ENCODE peak calls at places on chromosomes 5 and 9, in four cellular contexts. One of them, this sample, is unnamed. For H3K36me3, the result is how much of the 10 kb centered on the place peaks cover.

GRCh38 chr5:159864885-159865622 is 51.2 kb upstream of the ADRA1B start:
- DNase-seq in small intestine: no peak
- DNase-seq in gastrocnemius medialis: no peak
- DNase-seq in neural progenitor cell: no peak
- DNase-seq in this sample: no peak

GRCh38 chr5:165525268-165525667 is 2019.8 kb downstream of the MAT2B start:
- DNase-seq in small intestine: no peak
- DNase-seq in gastrocnemius medialis: no peak
- DNase-seq in neural progenitor cell: no peak
- DNase-seq in this sample: no peak

GRCh38 chr5:169650701-169651331 is 13.7 kb downstream of the DOCK2 start:
- DNase-seq in small intestine: no peak
- DNase-seq in neural progenitor cell: no peak
- DNase-seq in gastrocnemius medialis: no peak
- DNase-seq in this sample: no peak

GRCh38 chr9:68714416-68715180 is 9.6 kb downstream of the PIP5K1B start:
- DNase-seq in neural progenitor cell: no peak
- DNase-seq in small intestine: peak
- DNase-seq in gastrocnemius medialis: no peak
- DNase-seq in this sample: peak

GRCh38 chr9:113164536-113165300 is 13.9 kb downstream of the SLC31A2 start:
- DNase-seq in gastrocnemius medialis: peak
- DNase-seq in small intestine: no peak
- DNase-seq in neural progenitor cell: no peak
- DNase-seq in this sample: no peak

GRCh38 chr5:88952344-88952743 is 69.4 kb upstream of the MEF2C start:
- DNase-seq in gastrocnemius medialis: peak
- DNase-seq in neural progenitor cell: peak
- DNase-seq in small intestine: peak
- DNase-seq in this sample: peak

GRCh38 chr5:51678335-51678734 is 295.1 kb downstream of the ISL1 start:
- DNase-seq in neural progenitor cell: no peak
- DNase-seq in small intestine: no peak
- DNase-seq in gastrocnemius medialis: no peak
- DNase-seq in this sample: no peak

GRCh38 chr9:78468231-78468630 is 171.3 kb downstream of the PSAT1 start:
- DNase-seq in gastrocnemius medialis: no peak
- DNase-seq in neural progenitor cell: peak
- DNase-seq in small intestine: no peak
- DNase-seq in this sample: peak

GRCh38 chr9:73215249-73215648 is 63.6 kb downstream of the ANXA1 start:
- DNase-seq in neural progenitor cell: peak
- DNase-seq in small intestine: no peak
- DNase-seq in gastrocnemius medialis: no peak
- DNase-seq in this sample: no peak

GRCh38 chr9:1046639-1047604 is 3.2 kb upstream of the DMRT2 start:
- DNase-seq in gastrocnemius medialis: no peak
- DNase-seq in small intestine: no peak
- DNase-seq in neural progenitor cell: no peak
- DNase-seq in this sample: no peak

GRCh38 chr5:139774980-139775654 is 20.5 kb upstream of the PSD2 start:
- DNase-seq in small intestine: peak
- DNase-seq in gastrocnemius medialis: peak
- DNase-seq in neural progenitor cell: peak
- DNase-seq in this sample: peak

GRCh38 chr5:32233696-32234447 is 59.8 kb upstream of the GOLPH3 start:
- DNase-seq in gastrocnemius medialis: no peak
- DNase-seq in small intestine: no peak
- DNase-seq in neural progenitor cell: no peak
- DNase-seq in this sample: no peak

GRCh38 chr5:98769256-98770157 is 4.0 kb upstream of the RGMB start:
- DNase-seq in neural progenitor cell: peak
- DNase-seq in small intestine: no peak
- DNase-seq in gastrocnemius medialis: peak
- DNase-seq in this sample: peak

GRCh38 chr5:33649801-33650482 is 209.2 kb downstream of the TARS1 start:
- DNase-seq in neural progenitor cell: peak
- DNase-seq in small intestine: no peak
- DNase-seq in gastrocnemius medialis: no peak
- DNase-seq in this sample: no peak

GRCh38 chr9:93891549-93892310 is 63.4 kb downstream of the BARX1 start:
- DNase-seq in small intestine: peak
- DNase-seq in neural progenitor cell: no peak
- DNase-seq in gastrocnemius medialis: no peak
- DNase-seq in this sample: peak

GRCh38 chr9:92966518-92966800 is 19.1 kb downstream of the FGD3 start:
- DNase-seq in gastrocnemius medialis: no peak
- DNase-seq in small intestine: no peak
- DNase-seq in neural progenitor cell: no peak
- DNase-seq in this sample: no peak

GRCh38 chr9:133335924-133336811 is at the start of gene SURF6:
- DNase-seq in gastrocnemius medialis: peak
- DNase-seq in small intestine: peak
- DNase-seq in neural progenitor cell: peak
- DNase-seq in this sample: peak

GRCh38 chr9:95027914-95028854 is 289.3 kb downstream of the FANCC start:
- DNase-seq in neural progenitor cell: no peak
- DNase-seq in small intestine: no peak
- DNase-seq in gastrocnemius medialis: no peak
- DNase-seq in this sample: no peak

GRCh38 chr9:92463989-92464388 is 18.3 kb downstream of the ASPN start:
- DNase-seq in neural progenitor cell: no peak
- DNase-seq in gastrocnemius medialis: no peak
- DNase-seq in small intestine: no peak
- DNase-seq in this sample: no peak

GRCh38 chr9:112380771-112381181 is 868 bp downstream of the HSDL2 start:
- DNase-seq in neural progenitor cell: no peak
- DNase-seq in small intestine: peak
- DNase-seq in gastrocnemius medialis: peak
- DNase-seq in this sample: peak

GRCh38 chr5:51388488-51389325 is 5.5 kb downstream of the ISL1 start:
- DNase-seq in small intestine: no peak
- DNase-seq in neural progenitor cell: no peak
- DNase-seq in gastrocnemius medialis: no peak
- DNase-seq in this sample: no peak

GRCh38 chr5:32202394-32202793 is 28.3 kb upstream of the GOLPH3 start:
- DNase-seq in small intestine: no peak
- DNase-seq in gastrocnemius medialis: no peak
- DNase-seq in neural progenitor cell: no peak
- DNase-seq in this sample: no peak

GRCh38 chr9:26975728-26976707 is 19.8 kb downstream of the IFT74 start:
- DNase-seq in small intestine: peak
- DNase-seq in gastrocnemius medialis: no peak
- DNase-seq in neural progenitor cell: peak
- DNase-seq in this sample: peak

GRCh38 chr5:144036476-144036875 is 134.0 kb downstream of the YIPF5 start:
- DNase-seq in gastrocnemius medialis: no peak
- DNase-seq in neural progenitor cell: no peak
- DNase-seq in small intestine: no peak
- DNase-seq in this sample: no peak

GRCh38 chr5:151295138-151295537 is 8.4 kb downstream of the SLC36A3 start:
- DNase-seq in gastrocnemius medialis: no peak
- DNase-seq in small intestine: no peak
- DNase-seq in neural progenitor cell: no peak
- DNase-seq in this sample: no peak

GRCh38 chr5:64766934-64767333 is 1.6 kb downstream of the SREK1IP1 start:
- DNase-seq in gastrocnemius medialis: no peak
- DNase-seq in small intestine: no peak
- DNase-seq in neural progenitor cell: no peak
- DNase-seq in this sample: no peak

GRCh38 chr9:87381050-87381711 is 116.5 kb upstream of the DAPK1 start:
- DNase-seq in small intestine: no peak
- DNase-seq in gastrocnemius medialis: no peak
- DNase-seq in neural progenitor cell: no peak
- DNase-seq in this sample: no peak

DNA sequence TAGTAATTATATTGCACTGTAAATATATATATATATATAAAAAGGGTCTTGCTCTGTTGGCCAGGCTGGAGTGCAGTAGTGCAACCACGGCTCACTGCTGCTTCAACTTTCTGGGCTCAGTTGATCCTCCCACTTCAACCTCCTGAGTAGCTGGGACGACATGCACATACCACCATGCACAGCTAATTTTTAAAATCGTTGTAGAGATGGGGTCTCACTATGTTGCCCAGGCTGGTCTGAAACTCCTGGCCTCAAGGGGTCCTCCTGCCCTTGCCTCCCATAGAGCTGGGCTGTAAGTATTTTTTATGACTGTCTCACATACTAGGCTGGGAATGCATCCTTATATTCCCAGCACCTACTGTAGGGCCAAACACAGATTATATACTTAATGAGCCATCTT is 11.9 kb downstream of the PSMD5 start:
- DNase-seq in small intestine: no peak
- DNase-seq in neural progenitor cell: no peak
- DNase-seq in gastrocnemius medialis: no peak
- DNase-seq in this sample: no peak
- H3K36me3 ChIP-seq in small intestine: under half
- H3K36me3 ChIP-seq in neural progenitor cell: under half
- H3K36me3 ChIP-seq in gastrocnemius medialis: half or more
- H3K36me3 ChIP-seq in this sample: half or more

GRCh38 chr9:5708414-5708813 is 79.5 kb downstream of the RIC1 start:
- DNase-seq in gastrocnemius medialis: no peak
- DNase-seq in neural progenitor cell: no peak
- DNase-seq in small intestine: no peak
- DNase-seq in this sample: no peak
- H3K36me3 ChIP-seq in gastrocnemius medialis: under half
- H3K36me3 ChIP-seq in neural progenitor cell: under half
- H3K36me3 ChIP-seq in small intestine: under half
- H3K36me3 ChIP-seq in this sample: under half

DNA sequence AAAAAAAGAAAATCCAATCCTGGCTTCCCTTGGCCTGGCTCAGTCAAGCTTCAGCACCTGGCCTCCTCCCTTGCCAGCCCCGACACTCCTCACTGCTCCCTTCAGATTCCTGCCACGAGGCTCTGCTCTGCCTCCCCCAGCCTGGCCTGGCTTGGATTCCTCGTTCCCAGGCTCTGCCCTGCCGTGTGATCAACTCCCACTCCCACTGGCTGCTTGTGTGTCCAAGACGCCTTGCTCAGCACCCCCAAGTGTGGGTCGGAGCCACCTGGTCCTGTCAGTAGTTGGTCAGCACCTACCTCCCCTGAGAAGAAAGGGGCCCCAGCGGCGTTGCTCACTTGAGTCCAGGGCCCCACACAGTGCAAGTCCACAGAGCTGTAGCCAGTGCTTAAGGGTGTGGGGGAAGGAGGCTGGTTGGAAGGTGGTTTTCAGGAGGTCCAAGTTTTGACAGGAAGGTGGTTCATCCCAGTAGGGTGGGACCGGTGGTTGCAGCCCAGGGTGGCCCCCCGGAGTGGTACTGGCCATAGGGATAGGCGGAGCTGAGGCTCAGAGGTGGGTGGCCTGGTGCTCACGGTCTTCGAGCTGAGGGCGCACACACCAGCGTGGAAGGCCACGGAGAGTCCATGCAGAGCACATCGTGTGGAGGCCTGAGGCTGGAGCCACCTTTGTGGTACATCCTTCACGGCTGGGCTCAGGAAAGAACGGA is 46.4 kb downstream of the JADE2 start:
- DNase-seq in small intestine: no peak
- DNase-seq in gastrocnemius medialis: no peak
- DNase-seq in neural progenitor cell: no peak
- DNase-seq in this sample: no peak
- H3K36me3 ChIP-seq in small intestine: under half
- H3K36me3 ChIP-seq in gastrocnemius medialis: under half
- H3K36me3 ChIP-seq in neural progenitor cell: under half
- H3K36me3 ChIP-seq in this sample: under half

GRCh38 chr9:110389148-110389783 is 51.6 kb upstream of the TXNDC8 start:
- DNase-seq in neural progenitor cell: no peak
- DNase-seq in gastrocnemius medialis: no peak
- DNase-seq in small intestine: peak
- DNase-seq in this sample: no peak

DNA sequence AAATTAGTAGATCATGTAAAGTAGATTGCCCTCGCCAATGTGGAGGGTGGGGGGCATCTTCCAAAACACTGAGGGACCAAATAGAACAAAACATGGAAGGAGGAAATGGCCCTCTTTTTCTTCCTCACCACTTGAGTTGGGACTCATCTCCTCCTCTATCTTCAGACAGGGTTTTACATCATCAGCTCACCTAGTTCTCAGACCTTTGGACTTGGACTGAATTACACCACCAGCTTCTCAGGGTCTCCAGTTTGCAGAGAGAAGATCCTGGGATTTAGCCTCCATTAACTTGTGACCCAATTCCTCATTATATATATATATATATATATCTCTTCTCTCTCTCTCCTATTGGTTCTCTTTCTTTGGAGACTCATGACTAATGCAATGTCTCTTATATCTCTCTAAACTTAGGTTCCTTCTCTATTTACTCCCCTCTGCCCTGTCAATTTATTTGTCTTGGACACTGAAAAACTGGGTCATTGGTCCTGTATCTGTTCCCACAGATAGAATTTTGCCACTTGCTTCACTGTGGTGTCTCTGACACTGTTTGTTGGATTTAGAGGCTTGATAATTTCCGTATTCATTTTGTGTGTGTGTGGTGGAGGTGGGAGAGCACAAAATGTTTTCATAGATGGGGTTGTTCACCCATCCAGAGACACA is 54.3 kb upstream of the TXNDC8 start:
- DNase-seq in gastrocnemius medialis: no peak
- DNase-seq in neural progenitor cell: no peak
- DNase-seq in small intestine: no peak
- DNase-seq in this sample: no peak
- H3K36me3 ChIP-seq in gastrocnemius medialis: under half
- H3K36me3 ChIP-seq in neural progenitor cell: under half
- H3K36me3 ChIP-seq in small intestine: under half
- H3K36me3 ChIP-seq in this sample: under half

DNA sequence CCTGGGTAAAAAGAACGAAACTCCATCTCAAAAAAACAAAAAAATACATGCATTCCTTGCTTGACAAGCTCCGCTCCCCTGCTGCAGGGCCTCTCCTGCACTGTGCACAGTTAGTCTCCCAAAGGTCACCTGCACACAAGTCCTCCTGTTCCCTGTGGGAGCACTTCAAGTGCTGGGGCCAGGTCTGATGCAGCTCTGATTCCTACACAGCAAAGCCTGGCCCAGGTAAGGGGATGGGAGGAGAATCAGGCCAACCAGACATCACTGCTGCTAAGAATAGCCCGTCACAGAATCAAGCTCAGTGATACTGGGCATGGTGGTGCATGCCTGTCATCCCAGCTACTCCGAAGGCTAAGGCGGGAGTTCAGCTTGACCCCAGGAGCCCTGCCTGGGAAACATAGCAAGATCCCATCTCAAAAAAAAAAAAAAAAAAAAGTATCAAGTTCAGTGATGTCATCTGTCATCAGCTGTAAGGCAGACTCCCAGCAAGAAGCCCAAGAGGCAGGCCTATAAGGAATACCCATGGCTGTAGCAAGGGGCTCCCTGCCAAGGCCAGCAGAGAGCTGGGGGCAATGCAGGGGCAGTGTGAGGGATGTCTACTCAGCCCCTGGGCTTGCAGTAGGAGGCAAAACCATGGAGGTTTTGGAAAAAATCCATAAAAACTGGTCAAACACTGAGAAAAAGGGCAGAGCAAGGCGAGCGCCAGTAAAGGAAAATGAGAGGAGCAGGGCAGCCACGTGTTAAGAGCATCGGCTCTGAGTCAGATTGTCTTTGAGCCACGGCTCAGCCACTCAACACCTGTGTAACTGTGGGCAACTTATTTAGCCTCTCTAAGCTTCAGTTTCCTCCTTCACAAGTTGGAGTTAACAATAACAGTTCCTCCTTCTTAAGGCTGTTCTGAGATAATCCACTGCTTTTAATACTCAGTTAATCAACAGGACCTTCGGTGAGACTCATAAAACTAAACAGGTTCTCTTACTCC is 3.2 kb downstream of the TPM2 start:
- DNase-seq in neural progenitor cell: no peak
- DNase-seq in small intestine: no peak
- DNase-seq in gastrocnemius medialis: peak
- DNase-seq in this sample: no peak
- H3K36me3 ChIP-seq in neural progenitor cell: under half
- H3K36me3 ChIP-seq in small intestine: under half
- H3K36me3 ChIP-seq in gastrocnemius medialis: under half
- H3K36me3 ChIP-seq in this sample: half or more